ENCODE peak calls at places on chromosome 2, in seven cellular contexts. F, B, T, W, K, R and H are unnamed samples.

GRCh38 chr2:172086349-172087190 is 1.3 kb downstream of the DLX1 start:
- DNase-seq in F (no peak), B (no peak), T (no peak), W (no peak), K (no peak), R (no peak), H (no peak)

GRCh38 chr2:46538393-46538792 is 59.0 kb downstream of the TMEM247 start:
- DNase-seq in F (no peak), B (no peak), T (peak; percentile 51), W (peak; percentile 56), K (no peak), R (no peak), H (no peak)

GRCh38 chr2:229714736-229715541 is 584 bp upstream of the DNER start:
- DNase-seq in F (no peak), B (peak; percentile 44), T (no peak), W (peak; percentile 26), K (peak; percentile 43), R (peak; percentile 45), H (no peak)

GRCh38 chr2:218255441-218255840 is 5.4 kb upstream of the GPBAR1 start:
- DNase-seq in F (peak; percentile 20), B (no peak), T (no peak), W (no peak), K (no peak), R (no peak), H (no peak)

GRCh38 chr2:31413876-31414550 is 529 bp downstream of the XDH start:
- DNase-seq in F (no peak), B (no peak), T (no peak), W (no peak), K (no peak), R (no peak), H (no peak)

GRCh38 chr2:149161481-149162225 is 123.2 kb downstream of the LYPD6B start:
- DNase-seq in F (no peak), B (no peak), T (no peak), W (no peak), K (no peak), R (no peak), H (no peak)

GRCh38 chr2:45005261-45006002 is 3.8 kb downstream of the SIX2 start:
- DNase-seq in F (no peak), B (no peak), T (no peak), W (no peak), K (no peak), R (no peak), H (no peak)

GRCh38 chr2:9174771-9175441 is 31.7 kb upstream of the ASAP2 start:
- DNase-seq in F (peak; percentile 33), B (peak; percentile 82), T (no peak), W (no peak), K (peak; percentile 39), R (no peak), H (no peak)

GRCh38 chr2:84807063-84807485 is 73.8 kb downstream of the TRABD2A start:
- DNase-seq in F (peak; percentile 97), B (peak; percentile 81), T (no peak), W (peak; percentile 34), K (peak; percentile 27), R (no peak), H (peak; percentile 49)
- H3K27ac ChIP-seq in F (peak overlapping the region; percentile 99), B (peak overlapping the region; percentile 70), T (no peak overlapping the region), W (peak overlapping the region; percentile 5), K (no peak overlapping the region), R (no peak overlapping the region), H (no peak overlapping the region)

GRCh38 chr2:239927424-239927981 is 97.6 kb downstream of the NDUFA10 start:
- DNase-seq in F (peak; percentile 43), B (no peak), T (no peak), W (no peak), K (peak; percentile 62), R (no peak), H (peak; percentile 60)
- H3K27ac ChIP-seq in F (peak overlapping the region; percentile 31), B (no peak overlapping the region), T (no peak overlapping the region), W (no peak overlapping the region), K (no peak overlapping the region), R (no peak overlapping the region), H (no peak overlapping the region)

GRCh38 chr2:237144516-237144915 is 58.8 kb downstream of the COPS8 start:
- DNase-seq in F (no peak), B (no peak), T (no peak), W (no peak), K (no peak), R (no peak), H (no peak)

GRCh38 chr2:237143118-237143517 is 57.4 kb downstream of the COPS8 start:
- DNase-seq in F (no peak), B (no peak), T (no peak), W (no peak), K (no peak), R (no peak), H (no peak)

GRCh38 chr2:237141556-237141955 is 55.9 kb downstream of the COPS8 start:
- DNase-seq in F (peak; percentile 69), B (no peak), T (no peak), W (no peak), K (no peak), R (no peak), H (no peak)

GRCh38 chr2:237140689-237141285 is 55.1 kb downstream of the COPS8 start:
- DNase-seq in F (no peak), B (no peak), T (no peak), W (no peak), K (no peak), R (no peak), H (no peak)

DNA sequence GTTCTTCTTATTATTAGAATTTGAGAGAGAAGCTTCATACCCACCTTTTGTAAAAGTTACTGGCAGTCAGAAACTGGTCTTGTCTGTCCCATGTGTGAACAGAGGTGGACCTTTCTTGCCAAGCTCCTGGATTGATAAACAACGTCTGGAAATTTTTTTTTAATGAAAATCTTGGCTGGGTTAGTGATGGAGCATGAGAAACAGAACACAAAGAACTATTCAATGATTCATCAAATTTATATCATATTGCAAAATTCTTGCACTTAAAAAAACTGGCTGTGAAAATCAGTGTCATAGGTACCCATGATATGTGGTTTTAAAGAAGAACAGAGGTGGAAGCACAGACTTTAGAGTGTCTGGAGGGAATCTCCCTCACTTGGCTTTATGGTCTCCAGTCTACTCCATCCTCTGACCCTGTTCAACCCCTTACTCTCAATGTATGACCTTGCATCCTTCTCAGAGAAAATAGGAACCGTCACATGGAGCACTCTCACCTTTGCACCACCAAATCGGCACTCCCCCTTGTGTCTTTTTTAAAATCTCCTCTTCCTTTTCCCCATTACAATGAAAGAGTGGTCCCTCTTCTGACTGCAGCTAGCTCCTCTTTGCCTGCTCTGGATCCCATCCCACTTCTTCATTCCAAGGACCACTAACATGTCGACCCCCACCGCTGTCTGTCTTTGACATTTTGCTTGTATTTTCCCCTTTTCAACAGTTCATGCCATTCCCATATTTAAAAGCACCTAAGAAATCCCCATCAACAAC is 58.2 kb downstream of the COPS8 start:
- DNase-seq in F (no peak), B (no peak), T (no peak), W (no peak), K (no peak), R (no peak), H (no peak)
- H3K27ac ChIP-seq in F (no peak overlapping the region), B (no peak overlapping the region), T (no peak overlapping the region), W (peak overlapping the region; percentile 57), K (no peak overlapping the region), R (no peak overlapping the region), H (no peak overlapping the region)

GRCh38 chr2:23596316-23596885 is 211.4 kb downstream of the KLHL29 start:
- DNase-seq in F (no peak), B (no peak), T (no peak), W (no peak), K (no peak), R (no peak), H (no peak)
- H3K27ac ChIP-seq in F (no peak overlapping the region), B (no peak overlapping the region), T (no peak overlapping the region), W (peak overlapping the region; percentile 63), K (no peak overlapping the region), R (no peak overlapping the region), H (no peak overlapping the region)

GRCh38 chr2:37832590-37833197 is 92.4 kb upstream of the RMDN2 start:
- DNase-seq in F (peak; percentile 64), B (peak; percentile 92), T (peak; percentile 54), W (peak; percentile 96), K (peak; percentile 84), R (peak; percentile 19), H (no peak)
- H3K27ac ChIP-seq in F (no peak overlapping the region), B (no peak overlapping the region), T (peak overlapping the region; percentile 33), W (no peak overlapping the region), K (no peak overlapping the region), R (no peak overlapping the region), H (no peak overlapping the region)

DNA sequence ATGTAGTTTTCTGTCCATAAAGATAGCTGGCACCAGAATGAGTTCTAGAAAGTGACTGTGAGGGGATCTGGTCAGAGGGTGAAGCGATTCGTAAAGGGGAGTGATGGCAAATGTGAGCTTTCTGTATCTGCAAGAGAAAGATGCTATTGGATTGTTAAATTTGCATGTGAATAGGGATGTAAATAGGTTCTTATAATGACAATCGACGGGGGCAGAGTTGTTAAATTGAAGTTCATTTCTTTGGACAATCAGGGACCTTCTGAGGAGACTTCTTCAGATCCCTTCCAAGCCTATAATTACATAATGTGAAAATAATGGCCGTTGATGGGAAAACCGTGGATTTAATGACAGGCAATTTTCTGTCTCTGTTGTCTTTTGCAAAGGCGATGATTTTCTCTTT is 52.2 kb upstream of the TMEM18 start:
- DNase-seq in F (no peak), B (no peak), T (no peak), W (no peak), K (no peak), R (no peak), H (no peak)
- H3K27ac ChIP-seq in F (no peak overlapping the region), B (no peak overlapping the region), T (no peak overlapping the region), W (no peak overlapping the region), K (no peak overlapping the region), R (no peak overlapping the region), H (no peak overlapping the region)

DNA sequence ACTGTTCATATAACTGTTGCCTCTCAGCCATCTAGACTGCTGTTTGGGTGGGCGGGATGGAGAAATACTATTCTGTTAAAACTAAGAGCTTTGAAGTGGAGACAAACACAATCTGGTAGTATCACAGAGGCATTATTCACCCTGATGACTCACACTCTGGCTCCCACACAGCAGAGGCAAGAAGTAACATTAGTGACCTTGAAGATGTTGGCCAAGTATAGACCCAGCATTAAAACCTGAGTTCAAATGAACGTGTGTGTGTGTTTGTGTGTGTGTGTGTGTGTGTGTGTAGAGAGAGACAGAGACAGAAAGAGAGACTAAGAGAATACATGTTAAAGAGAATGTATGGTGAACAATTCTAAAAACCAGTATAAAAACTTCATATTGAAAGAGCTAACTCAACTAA is 22.5 kb upstream of the ACVR1 start:
- DNase-seq in F (peak; percentile 77), B (peak; percentile 33), T (no peak), W (no peak), K (peak; percentile 2), R (no peak), H (no peak)
- H3K27ac ChIP-seq in F (no peak overlapping the region), B (no peak overlapping the region), T (no peak overlapping the region), W (no peak overlapping the region), K (no peak overlapping the region), R (no peak overlapping the region), H (no peak overlapping the region)

DNA sequence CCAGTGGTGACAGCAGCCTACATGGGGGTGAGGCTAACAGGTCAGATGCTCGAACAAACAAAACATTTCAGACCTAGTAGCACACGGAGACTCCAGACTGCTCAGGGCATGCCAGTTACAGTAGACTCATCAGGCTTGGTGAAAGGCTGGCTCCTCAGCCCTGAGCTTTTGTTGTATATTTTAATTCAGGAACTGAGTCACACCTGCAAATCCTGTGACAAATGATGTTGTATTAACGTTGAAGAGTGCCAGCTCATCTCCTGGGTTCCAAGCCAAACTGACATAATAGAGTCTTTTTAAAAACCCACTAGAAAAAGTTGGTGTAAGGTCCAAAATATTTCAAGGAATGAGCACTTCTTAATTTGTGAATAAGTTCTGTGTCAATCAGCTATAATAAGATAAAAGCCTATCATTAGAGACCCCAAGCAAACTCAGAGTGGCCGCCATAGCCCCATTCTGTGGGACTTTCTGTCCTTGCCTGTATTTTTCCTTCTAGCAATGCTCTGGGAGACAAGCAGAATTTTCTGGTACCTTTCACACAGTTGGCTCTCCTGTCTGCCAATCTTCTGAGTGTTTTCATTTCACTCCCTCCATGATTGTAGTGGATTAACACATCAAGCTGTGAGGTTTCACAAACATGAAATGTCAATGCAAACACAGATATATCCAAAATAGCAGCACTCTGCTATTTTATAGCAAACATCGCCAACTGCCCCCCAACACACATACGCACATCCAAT is 65.1 kb downstream of the C1D start:
- DNase-seq in F (peak; percentile 30), B (no peak), T (no peak), W (no peak), K (no peak), R (no peak), H (peak; percentile 74)
- H3K27ac ChIP-seq in F (peak overlapping the region; percentile 54), B (no peak overlapping the region), T (no peak overlapping the region), W (no peak overlapping the region), K (no peak overlapping the region), R (no peak overlapping the region), H (peak overlapping the region; percentile 84)